ENCODE peak calls at places on chromosome 4, in six cellular contexts. V, T, G, U, S and W are unnamed samples.

GRCh38 chr4:157700898-157701694 is 471.7 kb downstream of the GASK1B start:
- DNase-seq in V (no peak), T (no peak), G (no peak), U (no peak), S (no peak), W (no peak)

GRCh38 chr4:2281575-2282343 is 19.9 kb upstream of the MXD4 start:
- DNase-seq in V (no peak), T (no peak), G (no peak), U (no peak), S (no peak), W (no peak)

GRCh38 chr4:156322592-156322991 is 368.9 kb upstream of the CTSO start:
- DNase-seq in V (peak), T (peak), G (no peak), U (no peak), S (no peak), W (peak)

GRCh38 chr4:52823478-52824092 is 38.5 kb upstream of the RASL11B start:
- DNase-seq in V (peak), T (peak), G (no peak), U (no peak), S (no peak), W (no peak)

GRCh38 chr4:138235419-138235952 is 6.7 kb downstream of the SLC7A11 start:
- DNase-seq in V (peak), T (peak), G (no peak), U (no peak), S (no peak), W (peak)

GRCh38 chr4:12580787-12581186 is 903.4 kb downstream of the RAB28 start:
- DNase-seq in V (no peak), T (no peak), G (no peak), U (no peak), S (no peak), W (no peak)

GRCh38 chr4:76072760-76073159 is 1.7 kb upstream of the ART3 start:
- DNase-seq in V (no peak), T (no peak), G (no peak), U (no peak), S (no peak), W (no peak)

GRCh38 chr4:17492876-17493275 is 19.0 kb downstream of the QDPR start:
- DNase-seq in V (no peak), T (no peak), G (no peak), U (no peak), S (no peak), W (no peak)

GRCh38 chr4:100076753-100077152 is 113.5 kb downstream of the DDIT4L start:
- DNase-seq in V (peak), T (no peak), G (no peak), U (no peak), S (no peak), W (no peak)

GRCh38 chr4:69503558-69503957 is 7.9 kb upstream of the UGT2B4 start:
- DNase-seq in V (no peak), T (no peak), G (no peak), U (no peak), S (no peak), W (no peak)

GRCh38 chr4:145830699-145831098 is 107.9 kb downstream of the ZNF827 start:
- DNase-seq in V (no peak), T (no peak), G (no peak), U (no peak), S (no peak), W (no peak)

GRCh38 chr4:189215574-189215973 is 725.1 kb upstream of the FRG1 start:
- DNase-seq in V (no peak), T (no peak), G (no peak), U (no peak), S (no peak), W (no peak)

GRCh38 chr4:131091896-131092295 is 1995.9 kb downstream of the C4orf33 start:
- DNase-seq in V (peak), T (peak), G (no peak), U (no peak), S (no peak), W (no peak)

GRCh38 chr4:124104101-124104500 is 608.4 kb downstream of the ANKRD50 start:
- DNase-seq in V (peak), T (no peak), G (no peak), U (no peak), S (no peak), W (no peak)

GRCh38 chr4:12873351-12873750 is 610.8 kb downstream of the RAB28 start:
- DNase-seq in V (no peak), T (no peak), G (no peak), U (no peak), S (no peak), W (no peak)

GRCh38 chr4:145589923-145590702 is 29.1 kb upstream of the MMAA start:
- DNase-seq in V (peak), T (no peak), G (no peak), U (no peak), S (no peak), W (no peak)

GRCh38 chr4:152021788-152022438 is 261.1 kb upstream of the GATB start:
- DNase-seq in V (no peak), T (no peak), G (no peak), U (no peak), S (no peak), W (no peak)

GRCh38 chr4:81030617-81031388 is at the start of gene BMP3:
- DNase-seq in V (peak), T (no peak), G (peak), U (peak), S (no peak), W (no peak)

GRCh38 chr4:32128549-32128948 is 1408.4 kb downstream of the PCDH7 start:
- DNase-seq in V (no peak), T (no peak), G (no peak), U (no peak), S (no peak), W (no peak)

GRCh38 chr4:41418444-41418843 is 119.5 kb upstream of the LIMCH1 start:
- DNase-seq in V (peak), T (no peak), G (peak), U (no peak), S (no peak), W (peak)

GRCh38 chr4:13766722-13767495 is 139.4 kb upstream of the BOD1L1 start:
- DNase-seq in V (no peak), T (no peak), G (no peak), U (no peak), S (no peak), W (no peak)

GRCh38 chr4:172232966-172233365 is 419.8 kb downstream of the GALNTL6 start:
- DNase-seq in V (no peak), T (peak), G (no peak), U (no peak), S (no peak), W (no peak)

DNA sequence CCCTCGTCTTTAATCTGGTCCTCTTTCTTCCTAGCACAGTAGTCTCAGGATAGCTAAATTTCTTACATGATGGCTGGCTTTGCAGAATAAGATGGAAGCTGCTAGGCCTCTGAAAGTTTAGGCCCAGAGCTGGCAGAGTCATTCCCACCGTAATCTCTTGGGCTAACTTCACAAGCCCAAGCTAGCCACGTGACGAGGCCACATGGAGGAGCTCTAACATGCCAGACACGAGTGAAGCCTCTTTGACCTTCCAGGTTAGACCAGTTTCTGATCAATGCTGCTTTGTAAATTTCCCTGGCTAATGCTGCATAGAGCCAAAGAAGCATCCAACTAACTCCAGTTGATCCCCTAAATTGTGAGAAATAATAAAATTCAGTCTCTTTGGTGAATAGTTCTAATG is 9.5 kb upstream of the CENPE start:
- DNase-seq in V (peak), T (peak), G (no peak), U (no peak), S (no peak), W (no peak)
- TF ChIP-seq CTCF in V (peak), T (peak), G (no peak), U (no peak), S (peak), W (no peak)

GRCh38 chr4:111836601-111837000 is 308.7 kb upstream of the FAM241A start:
- DNase-seq in V (no peak), T (no peak), G (no peak), U (no peak), S (no peak), W (no peak)
- TF ChIP-seq CTCF in V (no peak), T (no peak), G (no peak), U (no peak), S (no peak), W (no peak)

DNA sequence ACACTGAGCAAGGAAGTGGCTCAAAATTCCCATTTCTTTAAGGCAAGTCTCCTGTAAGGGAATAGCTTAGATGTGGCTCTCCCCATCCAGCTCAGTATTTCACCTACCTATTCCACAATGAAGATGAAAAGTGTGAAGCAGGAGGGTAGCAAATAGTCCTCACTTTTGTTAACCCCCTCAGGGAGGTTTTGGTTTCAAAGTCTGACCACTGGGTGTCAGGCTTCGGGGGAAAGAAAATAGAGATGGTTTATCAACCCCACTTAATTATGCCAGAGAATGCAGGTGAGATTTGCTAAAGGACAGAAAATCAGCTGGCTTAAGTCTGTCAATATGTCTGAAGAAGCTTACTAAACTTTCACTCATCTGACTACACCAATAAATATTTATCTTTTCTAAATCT is 69.5 kb downstream of the DHX15 start:
- DNase-seq in V (peak), T (no peak), G (no peak), U (no peak), S (no peak), W (no peak)
- TF ChIP-seq CTCF in V (peak), T (peak), G (peak), U (no peak), S (peak), W (peak)

DNA sequence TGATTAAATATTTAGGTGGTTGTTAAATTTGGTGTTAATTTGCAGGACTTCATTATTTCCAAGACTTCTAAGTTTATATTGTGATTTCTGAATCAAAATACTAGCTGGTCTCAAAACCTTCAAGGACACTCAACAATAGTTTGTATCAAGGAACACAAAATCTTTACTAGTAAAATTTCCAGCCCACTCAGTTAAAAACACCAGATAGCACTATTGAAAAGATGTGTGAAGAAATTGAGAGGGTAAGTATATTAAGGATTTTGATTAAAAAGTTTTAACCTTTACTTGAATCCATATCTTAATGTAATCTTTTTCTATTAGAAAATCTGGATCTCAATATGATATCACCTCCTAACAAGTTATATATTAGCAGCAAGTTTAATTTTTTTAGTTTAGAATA is 89.3 kb upstream of the UGT8 start:
- DNase-seq in V (no peak), T (no peak), G (no peak), U (no peak), S (no peak), W (no peak)
- TF ChIP-seq CTCF in V (no peak), T (peak), G (no peak), U (no peak), S (no peak), W (no peak)

GRCh38 chr4:27360651-27361347 is 500.2 kb downstream of the STIM2 start:
- DNase-seq in V (peak), T (no peak), G (no peak), U (no peak), S (peak), W (peak)

GRCh38 chr4:27358269-27358668 is 497.6 kb downstream of the STIM2 start:
- DNase-seq in V (no peak), T (no peak), G (no peak), U (no peak), S (no peak), W (no peak)

GRCh38 chr4:27357283-27357682 is 496.6 kb downstream of the STIM2 start:
- DNase-seq in V (peak), T (no peak), G (no peak), U (no peak), S (no peak), W (no peak)
- TF ChIP-seq CTCF in V (peak), T (peak), G (peak), U (no peak), S (peak), W (peak)

DNA sequence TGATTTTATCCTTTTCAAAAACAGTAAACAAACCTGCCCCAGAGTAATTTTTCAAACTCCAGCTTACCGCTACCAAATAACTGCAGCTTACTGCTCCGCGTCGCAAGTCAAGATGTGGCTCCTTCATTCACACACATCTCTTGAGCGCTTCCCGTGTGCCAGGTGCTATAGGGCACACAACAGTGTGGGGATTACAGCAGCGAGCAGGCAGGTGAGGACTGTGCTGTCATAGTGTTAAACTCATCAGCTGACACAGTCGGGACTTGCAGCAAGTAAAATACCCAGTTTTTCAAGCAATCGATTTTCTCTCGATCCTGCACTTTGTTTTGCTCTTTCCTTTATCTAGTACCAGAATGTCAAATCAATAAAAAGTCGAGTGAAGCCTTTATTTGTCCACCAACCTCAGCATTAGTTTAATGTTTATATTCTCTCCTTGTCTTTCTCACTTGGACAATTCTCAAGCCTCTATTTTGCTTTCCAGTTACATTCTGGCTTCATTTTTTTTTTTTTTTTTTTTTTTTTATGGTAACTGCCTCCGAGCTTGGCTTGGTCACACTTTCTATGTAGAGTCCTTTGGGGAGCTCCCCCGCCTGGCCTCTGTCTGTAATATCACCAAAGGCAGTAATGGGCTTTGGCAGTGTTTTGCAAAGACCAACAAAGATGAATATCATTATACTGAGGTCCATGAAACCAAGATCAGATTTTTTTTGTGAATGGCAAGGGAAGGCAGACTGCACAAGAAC is 8.3 kb upstream of the ASB5 start:
- DNase-seq in V (peak), T (peak), G (peak), U (peak), S (peak), W (no peak)
- TF ChIP-seq CTCF in V (peak), T (peak), G (peak), U (no peak), S (peak), W (peak)

GRCh38 chr4:106691749-106692148 is 323.2 kb upstream of the GIMD1 start:
- DNase-seq in V (no peak), T (peak), G (no peak), U (no peak), S (no peak), W (no peak)
- TF ChIP-seq CTCF in V (peak), T (peak), G (peak), U (no peak), S (peak), W (no peak)

GRCh38 chr4:70993181-70994068 is at the start of gene DCK:
- DNase-seq in V (peak), T (peak), G (peak), U (peak), S (peak), W (peak)
- TF ChIP-seq CTCF in V (no peak), T (no peak), G (no peak), U (no peak), S (no peak), W (no peak)

DNA sequence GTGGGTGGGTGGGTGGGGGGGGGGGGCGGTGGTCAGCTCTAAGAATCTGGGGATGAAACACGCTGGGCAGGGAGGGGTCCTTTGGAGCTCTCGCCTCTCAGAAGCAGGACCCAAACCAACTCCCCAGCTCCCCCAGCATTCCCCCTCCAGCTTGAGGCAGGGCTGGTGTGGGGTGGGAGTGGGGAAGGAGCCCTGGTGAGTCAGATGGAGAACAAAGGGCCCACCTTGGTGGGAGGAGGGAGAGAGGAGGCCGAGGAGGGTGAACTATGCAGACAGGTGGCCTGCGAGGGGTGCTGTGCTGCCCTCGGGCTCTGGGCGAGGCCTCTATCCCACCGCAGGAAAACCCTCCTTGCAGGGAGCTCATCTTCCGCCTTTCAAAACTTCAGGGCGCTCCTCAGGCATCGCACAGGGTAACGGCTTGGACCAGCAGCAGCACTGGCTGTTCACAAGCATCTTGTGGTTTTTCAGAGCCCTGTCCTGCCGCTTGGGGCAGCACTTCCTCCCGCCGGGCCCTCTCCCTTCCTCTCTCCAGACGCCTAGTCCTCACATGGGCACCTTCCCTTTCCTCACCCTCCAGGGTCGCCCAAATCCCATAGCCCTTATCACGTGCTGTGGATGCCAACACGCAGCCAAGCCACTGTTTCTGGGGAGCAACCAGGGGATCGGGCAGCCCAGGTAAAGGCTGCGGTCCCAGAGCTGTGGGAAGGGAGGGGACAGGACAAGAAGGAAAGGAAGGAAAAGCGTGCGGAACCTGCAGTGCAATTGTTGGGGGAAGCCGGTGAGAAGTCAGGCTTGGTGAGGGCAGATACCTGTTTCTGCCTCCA is 34.0 kb upstream of the GRPEL1 start:
- DNase-seq in V (peak), T (peak), G (no peak), U (peak), S (peak), W (no peak)
- TF ChIP-seq CTCF in V (peak), T (peak), G (peak), U (peak), S (peak), W (peak)

DNA sequence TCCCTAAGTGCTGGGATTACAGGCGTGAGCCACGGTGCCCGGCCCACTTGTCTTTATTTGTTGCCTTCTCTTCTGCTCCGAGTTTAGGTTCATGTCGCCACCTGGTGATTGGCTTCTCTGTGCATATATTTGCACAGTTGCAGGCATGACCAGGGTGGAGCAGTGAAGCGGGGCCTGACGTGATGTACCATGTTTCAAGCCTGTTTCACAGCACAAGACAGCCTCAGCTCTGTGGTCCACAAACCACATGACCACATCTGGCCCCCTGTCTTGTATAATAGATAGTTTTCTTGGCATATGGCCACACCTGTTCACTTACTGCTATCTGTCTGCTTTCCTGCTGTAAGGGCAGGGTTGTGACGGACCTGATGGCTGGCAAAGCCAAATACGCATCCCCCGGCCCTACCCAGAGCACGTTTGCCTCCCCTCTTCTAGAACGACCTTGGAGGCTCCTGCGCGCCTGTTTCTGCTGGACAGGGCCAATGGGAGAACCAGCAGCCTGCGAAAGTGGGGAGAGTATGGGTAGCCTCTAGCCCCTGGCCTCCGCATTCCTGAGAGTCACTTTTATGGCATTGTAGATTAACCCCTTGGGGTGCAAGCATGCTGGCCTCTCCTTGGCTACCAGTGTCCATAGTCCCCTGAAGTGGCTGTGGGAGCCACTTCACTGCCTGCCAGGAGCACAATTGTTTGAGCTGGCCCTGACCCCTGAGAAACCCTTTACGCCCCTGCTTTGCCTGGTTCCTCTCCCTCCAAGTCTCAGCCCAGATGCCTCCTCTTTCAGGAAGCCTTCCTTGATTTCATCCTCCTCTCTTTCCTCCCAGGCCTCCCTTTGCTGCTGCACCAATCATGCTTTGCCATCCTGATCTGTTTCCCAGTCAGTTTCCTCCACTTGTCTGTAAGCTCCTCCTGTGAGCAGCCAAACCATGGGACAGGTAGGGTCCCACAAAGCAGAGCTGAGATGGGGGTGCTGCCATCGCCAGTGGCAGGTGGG is 6.0 kb upstream of the SH3TC1 start:
- DNase-seq in V (peak), T (peak), G (no peak), U (peak), S (no peak), W (no peak)
- TF ChIP-seq CTCF in V (peak), T (peak), G (peak), U (peak), S (no peak), W (peak)